ENCODE peak calls at places on chromosomes 16 and 17, in five cellular contexts. One of them, this sample, is unnamed.

GRCh38 chr17:34980681-34981537 is 597 bp downstream of the LIG3 start:
- DNase-seq in NCI-H748 treated with DMSO at 0.1 percent for 48 hours: peak; percentile 43
- DNase-seq in AG04449: no peak
- DNase-seq in right cardiac atrium: peak; percentile 86
- DNase-seq in EL: peak; percentile 87
- DNase-seq in this sample: peak; percentile 80

GRCh38 chr16:68386628-68387027 is 61.7 kb downstream of the SMPD3 start:
- DNase-seq in NCI-H748 treated with DMSO at 0.1 percent for 48 hours: no peak
- DNase-seq in AG04449: no peak
- DNase-seq in right cardiac atrium: no peak
- DNase-seq in EL: no peak
- DNase-seq in this sample: no peak

GRCh38 chr16:66935319-66936011 is at the start of gene CES2:
- DNase-seq in NCI-H748 treated with DMSO at 0.1 percent for 48 hours: no peak
- DNase-seq in AG04449: no peak
- DNase-seq in right cardiac atrium: peak; percentile 60
- DNase-seq in EL: peak; percentile 62
- DNase-seq in this sample: no peak

GRCh38 chr16:89325861-89326471 is 108.5 kb downstream of the ZNF778 start:
- DNase-seq in NCI-H748 treated with DMSO at 0.1 percent for 48 hours: no peak
- DNase-seq in AG04449: no peak
- DNase-seq in right cardiac atrium: peak; percentile 59
- DNase-seq in EL: peak; percentile 83
- DNase-seq in this sample: peak; percentile 33

GRCh38 chr17:30921544-30922196 is at the start of gene ADAP2:
- DNase-seq in NCI-H748 treated with DMSO at 0.1 percent for 48 hours: no peak
- DNase-seq in AG04449: no peak
- DNase-seq in right cardiac atrium: peak; percentile 55
- DNase-seq in EL: no peak
- DNase-seq in this sample: no peak

GRCh38 chr17:10051112-10051511 is 146.0 kb upstream of the RCVRN start:
- DNase-seq in NCI-H748 treated with DMSO at 0.1 percent for 48 hours: no peak
- DNase-seq in AG04449: no peak
- DNase-seq in right cardiac atrium: no peak
- DNase-seq in EL: no peak
- DNase-seq in this sample: no peak

GRCh38 chr17:67390646-67391480 is 13.8 kb downstream of the PITPNC1 start:
- DNase-seq in NCI-H748 treated with DMSO at 0.1 percent for 48 hours: peak; percentile 5
- DNase-seq in AG04449: peak; percentile 91
- DNase-seq in right cardiac atrium: peak; percentile 63
- DNase-seq in EL: peak; percentile 90
- DNase-seq in this sample: no peak

GRCh38 chr17:81468765-81469121 is 43.9 kb downstream of the ACTG1 start:
- DNase-seq in NCI-H748 treated with DMSO at 0.1 percent for 48 hours: no peak
- DNase-seq in AG04449: no peak
- DNase-seq in right cardiac atrium: no peak
- DNase-seq in EL: no peak
- DNase-seq in this sample: no peak

GRCh38 chr17:1232786-1233185 is 37.5 kb upstream of the BHLHA9 start:
- DNase-seq in NCI-H748 treated with DMSO at 0.1 percent for 48 hours: no peak
- DNase-seq in AG04449: no peak
- DNase-seq in right cardiac atrium: no peak
- DNase-seq in EL: peak; percentile 51
- DNase-seq in this sample: no peak

GRCh38 chr17:34401165-34401564 is 38.1 kb upstream of the CCL1 start:
- DNase-seq in NCI-H748 treated with DMSO at 0.1 percent for 48 hours: no peak
- DNase-seq in AG04449: no peak
- DNase-seq in right cardiac atrium: no peak
- DNase-seq in EL: no peak
- DNase-seq in this sample: no peak

GRCh38 chr16:66107661-66108060 is 258.8 kb upstream of the CDH5 start:
- DNase-seq in NCI-H748 treated with DMSO at 0.1 percent for 48 hours: no peak
- DNase-seq in AG04449: peak; percentile 66
- DNase-seq in right cardiac atrium: no peak
- DNase-seq in EL: peak; percentile 73
- DNase-seq in this sample: no peak

GRCh38 chr16:6095414-6095813 is 997.8 kb upstream of the EEF2KMT start:
- DNase-seq in NCI-H748 treated with DMSO at 0.1 percent for 48 hours: no peak
- DNase-seq in AG04449: no peak
- DNase-seq in right cardiac atrium: no peak
- DNase-seq in EL: no peak
- DNase-seq in this sample: no peak

GRCh38 chr17:80295146-80295545 is 34.5 kb downstream of the RNF213 start:
- DNase-seq in NCI-H748 treated with DMSO at 0.1 percent for 48 hours: no peak
- DNase-seq in AG04449: no peak
- DNase-seq in right cardiac atrium: no peak
- DNase-seq in EL: no peak
- DNase-seq in this sample: no peak

GRCh38 chr16:86833136-86833535 is 254.8 kb downstream of the FOXL1 start:
- DNase-seq in NCI-H748 treated with DMSO at 0.1 percent for 48 hours: no peak
- DNase-seq in AG04449: no peak
- DNase-seq in right cardiac atrium: no peak
- DNase-seq in EL: no peak
- DNase-seq in this sample: no peak

GRCh38 chr16:85330694-85331188 is 218.5 kb upstream of the CIBAR2 start:
- DNase-seq in NCI-H748 treated with DMSO at 0.1 percent for 48 hours: no peak
- DNase-seq in AG04449: peak; percentile 52
- DNase-seq in right cardiac atrium: no peak
- DNase-seq in EL: peak; percentile 65
- DNase-seq in this sample: peak; percentile 53

GRCh38 chr16:49700928-49701685 is 154.8 kb downstream of the ZNF423 start:
- DNase-seq in NCI-H748 treated with DMSO at 0.1 percent for 48 hours: no peak
- DNase-seq in AG04449: no peak
- DNase-seq in right cardiac atrium: peak; percentile 22
- DNase-seq in EL: no peak
- DNase-seq in this sample: no peak

GRCh38 chr17:1021147-1021546 is 24.2 kb downstream of the TIMM22 start:
- DNase-seq in NCI-H748 treated with DMSO at 0.1 percent for 48 hours: no peak
- DNase-seq in AG04449: no peak
- DNase-seq in right cardiac atrium: peak; percentile 14
- DNase-seq in EL: no peak
- DNase-seq in this sample: no peak

GRCh38 chr17:50173335-50173941 is 7.6 kb downstream of the SGCA start:
- DNase-seq in NCI-H748 treated with DMSO at 0.1 percent for 48 hours: no peak
- DNase-seq in AG04449: no peak
- DNase-seq in right cardiac atrium: peak; percentile 55
- DNase-seq in EL: peak; percentile 96
- DNase-seq in this sample: no peak

GRCh38 chr16:4933871-4934395 is 3.0 kb downstream of the PPL start:
- DNase-seq in NCI-H748 treated with DMSO at 0.1 percent for 48 hours: no peak
- DNase-seq in AG04449: no peak
- DNase-seq in right cardiac atrium: no peak
- DNase-seq in EL: no peak
- DNase-seq in this sample: no peak

GRCh38 chr17:13952252-13952721 is 117.0 kb upstream of the COX10 start:
- DNase-seq in NCI-H748 treated with DMSO at 0.1 percent for 48 hours: peak; percentile 33
- DNase-seq in AG04449: no peak
- DNase-seq in right cardiac atrium: no peak
- DNase-seq in EL: no peak
- DNase-seq in this sample: no peak

GRCh38 chr16:84088695-84089395 is 27.9 kb downstream of the MBTPS1 start:
- DNase-seq in NCI-H748 treated with DMSO at 0.1 percent for 48 hours: no peak
- DNase-seq in AG04449: no peak
- DNase-seq in right cardiac atrium: peak; percentile 57
- DNase-seq in EL: no peak
- DNase-seq in this sample: no peak

GRCh38 chr17:74361613-74362391 is at the start of gene BTBD17:
- DNase-seq in NCI-H748 treated with DMSO at 0.1 percent for 48 hours: no peak
- DNase-seq in AG04449: no peak
- DNase-seq in right cardiac atrium: peak; percentile 58
- DNase-seq in EL: no peak
- DNase-seq in this sample: peak; percentile 99

GRCh38 chr17:58308985-58309917 is 19.3 kb downstream of the TSPOAP1 start:
- DNase-seq in NCI-H748 treated with DMSO at 0.1 percent for 48 hours: no peak
- DNase-seq in AG04449: no peak
- DNase-seq in right cardiac atrium: no peak
- DNase-seq in EL: no peak
- DNase-seq in this sample: no peak

GRCh38 chr17:51507444-51507843 is 247.1 kb downstream of the UTP18 start:
- DNase-seq in NCI-H748 treated with DMSO at 0.1 percent for 48 hours: no peak
- DNase-seq in AG04449: no peak
- DNase-seq in right cardiac atrium: no peak
- DNase-seq in EL: no peak
- DNase-seq in this sample: no peak

GRCh38 chr17:44738214-44738906 is 20.4 kb upstream of the ADAM11 start:
- DNase-seq in NCI-H748 treated with DMSO at 0.1 percent for 48 hours: no peak
- DNase-seq in AG04449: peak; percentile 3
- DNase-seq in right cardiac atrium: no peak
- DNase-seq in EL: no peak
- DNase-seq in this sample: no peak

GRCh38 chr17:75512946-75513666 is 2.2 kb downstream of the CASKIN2 start:
- DNase-seq in NCI-H748 treated with DMSO at 0.1 percent for 48 hours: no peak
- DNase-seq in AG04449: no peak
- DNase-seq in right cardiac atrium: no peak
- DNase-seq in EL: peak; percentile 28
- DNase-seq in this sample: no peak

GRCh38 chr17:45782889-45783592 is 1.1 kb upstream of the CRHR1 start:
- DNase-seq in NCI-H748 treated with DMSO at 0.1 percent for 48 hours: no peak
- DNase-seq in AG04449: no peak
- DNase-seq in right cardiac atrium: peak; percentile 26
- DNase-seq in EL: no peak
- DNase-seq in this sample: peak; percentile 68

GRCh38 chr17:21351366-21352065 is 24.6 kb upstream of the KCNJ12 start:
- DNase-seq in NCI-H748 treated with DMSO at 0.1 percent for 48 hours: no peak
- DNase-seq in AG04449: no peak
- DNase-seq in right cardiac atrium: no peak
- DNase-seq in EL: no peak
- DNase-seq in this sample: no peak

GRCh38 chr17:38706625-38707298 is 1.7 kb downstream of the MLLT6 start:
- DNase-seq in NCI-H748 treated with DMSO at 0.1 percent for 48 hours: no peak
- DNase-seq in AG04449: no peak
- DNase-seq in right cardiac atrium: no peak
- DNase-seq in EL: peak; percentile 19
- DNase-seq in this sample: no peak

GRCh38 chr17:50626037-50626574 is 8.6 kb upstream of the ABCC3 start:
- DNase-seq in NCI-H748 treated with DMSO at 0.1 percent for 48 hours: peak; percentile 15
- DNase-seq in AG04449: no peak
- DNase-seq in right cardiac atrium: peak; percentile 80
- DNase-seq in EL: peak; percentile 70
- DNase-seq in this sample: peak; percentile 93

GRCh38 chr17:41184480-41184961 is at the start of gene KRTAP4-1:
- DNase-seq in NCI-H748 treated with DMSO at 0.1 percent for 48 hours: no peak
- DNase-seq in AG04449: no peak
- DNase-seq in right cardiac atrium: no peak
- DNase-seq in EL: no peak
- DNase-seq in this sample: no peak

GRCh38 chr16:79658301-79659001 is 57.9 kb upstream of the MAF start:
- DNase-seq in NCI-H748 treated with DMSO at 0.1 percent for 48 hours: peak; percentile 78
- DNase-seq in AG04449: no peak
- DNase-seq in right cardiac atrium: no peak
- DNase-seq in EL: peak; percentile 52
- DNase-seq in this sample: peak; percentile 72

GRCh38 chr17:9284884-9285283 is 263.6 kb downstream of the NTN1 start:
- DNase-seq in NCI-H748 treated with DMSO at 0.1 percent for 48 hours: no peak
- DNase-seq in AG04449: no peak
- DNase-seq in right cardiac atrium: peak; percentile 64
- DNase-seq in EL: no peak
- DNase-seq in this sample: no peak